ENCODE peak calls at places on chromosomes 4 and X, in seven cellular contexts. M is AG04450, O is body of pancreas, T is lower lobe of right lung, G is OCI-LY7, F is HL-60, N is breast epithelium. C is an unnamed sample.

GRCh38 chr4:109648266-109648996 is 54.8 kb downstream of the CASP6 start:
- DNase-seq in M (no peak), O (no peak), T (no peak), G (no peak), F (no peak), N (no peak), C (no peak)

GRCh38 chr4:48831532-48832015 is 686 bp downstream of the OCIAD1 start:
- DNase-seq in M (no peak), O (no peak), T (no peak), G (peak), F (no peak), N (no peak), C (no peak)

GRCh38 chr4:173478136-173478860 is 51.7 kb downstream of the HAND2 start:
- DNase-seq in M (no peak), O (no peak), T (no peak), G (no peak), F (no peak), N (no peak), C (no peak)

GRCh38 chrX:31397119-31397518 is 325.3 kb upstream of the FTHL17 start:
- DNase-seq in M (no peak), O (no peak), T (no peak), G (no peak), F (no peak), N (no peak), C (no peak)

GRCh38 chrX:29662759-29663503 is 552.4 kb upstream of the MAGEB2 start:
- DNase-seq in M (peak), O (no peak), T (no peak), G (no peak), F (no peak), N (no peak), C (no peak)

GRCh38 chr4:66501986-66502385 is 831.7 kb upstream of the EPHA5 start:
- DNase-seq in M (no peak), O (no peak), T (no peak), G (no peak), F (no peak), N (no peak), C (no peak)

GRCh38 chr4:119559044-119559647 is 69.5 kb downstream of the PDE5A start:
- DNase-seq in M (no peak), O (no peak), T (no peak), G (peak), F (no peak), N (no peak), C (no peak)

GRCh38 chr4:186939766-186940165 is 216.1 kb upstream of the FAT1 start:
- DNase-seq in M (no peak), O (no peak), T (no peak), G (peak), F (peak), N (no peak), C (no peak)

GRCh38 chr4:181854142-181854541 is 389.1 kb upstream of the TENM3 start:
- DNase-seq in M (no peak), O (no peak), T (no peak), G (no peak), F (no peak), N (no peak), C (no peak)

GRCh38 chrX:35919536-35920309 is at the start of gene CFAP47:
- DNase-seq in M (no peak), O (peak), T (peak), G (no peak), F (no peak), N (no peak), C (peak)

GRCh38 chr4:40202474-40202873 is 5.6 kb downstream of the RHOH start:
- DNase-seq in M (no peak), O (no peak), T (no peak), G (peak), F (no peak), N (no peak), C (no peak)

GRCh38 chr4:184949020-184949419 is 69.3 kb upstream of the HELT start:
- DNase-seq in M (no peak), O (no peak), T (no peak), G (no peak), F (no peak), N (no peak), C (no peak)

GRCh38 chrX:1380672-1381233 is 11.2 kb downstream of the SLC25A6 start:
- DNase-seq in M (no peak), O (no peak), T (peak), G (no peak), F (no peak), N (peak), C (peak)

GRCh38 chr4:122576261-122577188 is 44.3 kb downstream of the IL21 start:
- DNase-seq in M (no peak), O (no peak), T (no peak), G (peak), F (peak), N (no peak), C (no peak)

GRCh38 chr4:32985256-32985655 is 2265.1 kb downstream of the PCDH7 start:
- DNase-seq in M (no peak), O (no peak), T (no peak), G (no peak), F (no peak), N (no peak), C (no peak)

GRCh38 chr4:89598602-89599001 is 238.4 kb downstream of the SNCA start:
- DNase-seq in M (peak), O (no peak), T (no peak), G (peak), F (no peak), N (no peak), C (no peak)

GRCh38 chr4:141391293-141391692 is 170.6 kb downstream of the ZNF330 start:
- DNase-seq in M (no peak), O (no peak), T (no peak), G (no peak), F (no peak), N (no peak), C (no peak)

GRCh38 chrX:40189621-40190020 is 91.9 kb upstream of the BCOR start:
- DNase-seq in M (no peak), O (no peak), T (no peak), G (no peak), F (no peak), N (no peak), C (no peak)

GRCh38 chr4:3074846-3075651 is 568 bp downstream of the HTT start:
- DNase-seq in M (no peak), O (peak), T (peak), G (peak), F (peak), N (peak), C (peak)

GRCh38 chr4:150664935-150665334 is 83.0 kb downstream of the MAB21L2 start:
- DNase-seq in M (no peak), O (no peak), T (no peak), G (no peak), F (no peak), N (no peak), C (no peak)

GRCh38 chr4:87986508-87986907 is 11.0 kb downstream of the SPP1 start:
- DNase-seq in M (no peak), O (no peak), T (no peak), G (no peak), F (no peak), N (no peak), C (no peak)

GRCh38 chrX:12241026-12241425 is 102.8 kb downstream of the FRMPD4 start:
- DNase-seq in M (no peak), O (no peak), T (no peak), G (no peak), F (no peak), N (no peak), C (no peak)

GRCh38 chrX:37817176-37817575 is 30.2 kb downstream of the DYNLT3 start:
- DNase-seq in M (no peak), O (no peak), T (no peak), G (peak), F (no peak), N (no peak), C (no peak)

GRCh38 chrX:106726485-106727437 is at the start of gene RNF128:
- DNase-seq in M (no peak), O (peak), T (peak), G (no peak), F (no peak), N (peak), C (peak)

GRCh38 chrX:44224760-44225159 is 118.7 kb downstream of the EFHC2 start:
- DNase-seq in M (no peak), O (peak), T (no peak), G (no peak), F (no peak), N (no peak), C (no peak)

GRCh38 chr4:185534850-185535761 is at the start of gene PDLIM3:
- DNase-seq in M (no peak), O (peak), T (peak), G (no peak), F (no peak), N (peak), C (peak)

GRCh38 chr4:140149851-140150635 is 3.9 kb downstream of the MAML3 start:
- DNase-seq in M (no peak), O (peak), T (peak), G (peak), F (peak), N (peak), C (peak)
- TF ChIP-seq CTCF in M (peak), O (peak), T (no peak), G (no peak), F (no peak), N (peak), C (peak)

GRCh38 chr4:118343501-118343900 is 9.3 kb downstream of the PRSS12 start:
- DNase-seq in M (no peak), O (no peak), T (no peak), G (no peak), F (no peak), N (no peak), C (no peak)

GRCh38 chr4:118348886-118349285 is 3.9 kb downstream of the PRSS12 start:
- DNase-seq in M (no peak), O (no peak), T (peak), G (no peak), F (no peak), N (no peak), C (no peak)

GRCh38 chr4:118346495-118346894 is 6.3 kb downstream of the PRSS12 start:
- DNase-seq in M (no peak), O (no peak), T (no peak), G (no peak), F (no peak), N (no peak), C (no peak)

GRCh38 chr4:118344801-118345200 is 8.0 kb downstream of the PRSS12 start:
- DNase-seq in M (no peak), O (no peak), T (no peak), G (no peak), F (no peak), N (no peak), C (no peak)

GRCh38 chr4:118345813-118346212 is 7.0 kb downstream of the PRSS12 start:
- DNase-seq in M (no peak), O (no peak), T (no peak), G (no peak), F (no peak), N (no peak), C (no peak)
- H3K27ac ChIP-seq in M (peak), O (no peak), T (no peak), G (no peak), F (no peak), N (no peak), C (no peak)

GRCh38 chr4:37188100-37188499 is 56.4 kb upstream of the NWD2 start:
- DNase-seq in M (no peak), O (no peak), T (no peak), G (peak), F (peak), N (no peak), C (no peak)
- TF ChIP-seq CTCF in M (no peak), O (no peak), T (no peak), G (peak), F (no peak), N (no peak), C (no peak)

DNA sequence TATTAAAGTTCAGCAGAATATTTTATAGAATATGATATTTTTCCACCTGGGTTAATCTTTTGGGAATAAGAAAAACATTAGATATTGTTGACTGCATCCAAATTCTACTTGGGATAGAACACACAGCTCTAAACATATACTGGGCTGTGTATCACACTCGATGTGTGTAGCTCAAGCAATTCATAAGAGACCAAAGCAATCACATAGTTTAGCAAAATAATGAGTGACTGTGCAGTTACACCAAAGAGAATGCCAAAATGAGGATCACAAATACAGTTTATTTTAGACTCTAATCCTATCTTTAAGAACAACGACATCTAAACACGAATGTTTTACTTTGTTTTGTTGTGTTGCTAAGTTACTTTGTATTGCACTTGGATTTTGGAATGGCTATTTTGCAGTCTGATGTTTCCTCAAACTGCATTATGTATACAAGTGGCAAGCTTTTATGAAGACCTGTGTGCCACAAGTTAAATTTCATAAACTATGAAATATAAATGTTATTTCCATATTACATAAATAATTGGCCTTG is 101.1 kb downstream of the CBR4 start:
- DNase-seq in M (no peak), O (no peak), T (no peak), G (no peak), F (no peak), N (no peak), C (no peak)
- H3K27ac ChIP-seq in M (no peak), O (no peak), T (no peak), G (no peak), F (no peak), N (peak), C (no peak)

GRCh38 chrX:130902783-130903613 is at the start of gene ENOX2:
- DNase-seq in M (peak), O (peak), T (peak), G (peak), F (peak), N (peak), C (peak)
- TF ChIP-seq CTCF in M (peak), O (peak), T (no peak), G (no peak), F (no peak), N (no peak), C (no peak)

GRCh38 chrX:112051546-112051945 is 31.0 kb downstream of the TRPC5 start:
- DNase-seq in M (no peak), O (no peak), T (no peak), G (no peak), F (no peak), N (no peak), C (no peak)

GRCh38 chrX:112043997-112044396 is 38.6 kb downstream of the TRPC5 start:
- DNase-seq in M (no peak), O (no peak), T (no peak), G (peak), F (no peak), N (no peak), C (no peak)

GRCh38 chrX:112053169-112053568 is 29.4 kb downstream of the TRPC5 start:
- DNase-seq in M (no peak), O (no peak), T (no peak), G (no peak), F (no peak), N (no peak), C (no peak)

DNA sequence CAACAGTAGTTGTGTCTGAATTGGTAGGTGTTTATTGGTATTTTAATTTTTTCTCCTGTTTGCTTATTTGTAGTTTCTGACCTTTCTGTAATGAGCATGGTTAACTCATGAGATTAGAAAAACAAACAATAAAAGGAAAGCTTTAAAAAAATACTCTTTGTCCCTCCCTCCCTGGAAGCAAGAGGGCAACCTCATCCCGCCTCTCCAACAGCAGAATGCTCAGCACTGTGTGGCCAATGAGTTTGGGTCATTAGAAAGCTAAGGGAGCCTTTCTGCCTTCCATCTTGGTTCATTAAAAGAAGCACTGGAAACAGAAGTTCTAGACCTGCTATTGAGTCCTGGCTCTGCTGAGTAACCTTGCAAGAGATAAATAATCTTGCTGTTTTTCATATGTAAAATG is 33.9 kb downstream of the TRPC5 start:
- DNase-seq in M (no peak), O (no peak), T (no peak), G (no peak), F (no peak), N (no peak), C (no peak)
- H3K27ac ChIP-seq in M (no peak), O (no peak), T (no peak), G (no peak), F (no peak), N (no peak), C (no peak)

DNA sequence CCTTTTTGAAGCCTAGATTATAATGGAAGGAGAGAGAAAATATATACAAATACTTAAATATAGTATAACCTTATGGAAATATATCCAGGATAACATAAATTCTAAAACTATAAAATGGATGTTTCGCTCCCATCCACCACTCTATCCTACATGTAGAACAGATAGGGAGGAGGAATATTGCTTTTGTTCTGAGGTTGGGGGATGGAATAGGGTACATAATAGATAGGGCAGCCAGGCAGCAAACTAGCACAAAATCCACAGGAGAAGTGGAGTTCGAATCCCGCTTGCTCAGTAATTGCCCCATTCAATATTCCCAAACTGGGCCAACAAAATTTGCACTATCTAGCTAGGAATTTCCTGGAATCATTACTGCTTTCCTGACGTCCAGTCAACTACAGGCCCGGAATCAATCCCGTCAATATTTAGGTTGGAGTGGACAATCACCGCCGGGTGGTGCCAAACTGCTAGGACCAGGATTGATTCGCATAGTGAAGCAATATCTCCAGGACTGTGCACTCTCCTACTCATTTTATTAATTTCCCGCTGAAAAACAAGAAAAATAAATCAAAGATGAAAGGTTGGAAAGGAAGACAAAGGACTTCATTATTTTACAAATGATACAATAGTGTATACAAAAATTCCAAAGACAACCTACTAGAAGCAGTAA is 40.4 kb upstream of the PAPSS1 start:
- DNase-seq in M (no peak), O (peak), T (peak), G (no peak), F (no peak), N (no peak), C (peak)
- TF ChIP-seq CTCF in M (no peak), O (peak), T (peak), G (no peak), F (no peak), N (no peak), C (peak)